ENCODE peak calls at places on chromosomes 1 and 21, in four cellular contexts. W is HEK293T, F is HepG2, K is K562. P is an unnamed sample.

GRCh38 chr1:198556969-198557368 is 16.5 kb upstream of the ATP6V1G3 start:
- DNase-seq in W (no peak), F (no peak), K (peak), P (peak)

GRCh38 chr1:168234846-168235547 is 9.2 kb downstream of the SFT2D2 start:
- DNase-seq in W (peak), F (peak), K (peak), P (no peak)

GRCh38 chr1:99700020-99700419 is 54.1 kb downstream of the PALMD start:
- DNase-seq in W (no peak), F (no peak), K (no peak), P (no peak)

GRCh38 chr1:152035406-152036315 is 1.1 kb downstream of the S100A11 start:
- DNase-seq in W (peak), F (no peak), K (peak), P (no peak)

GRCh38 chr1:45669379-45669778 is 17.0 kb downstream of the GPBP1L1 start:
- DNase-seq in W (no peak), F (no peak), K (no peak), P (no peak)

GRCh38 chr1:162706003-162706402 is 73.7 kb downstream of the DDR2 start:
- DNase-seq in W (no peak), F (no peak), K (no peak), P (no peak)

GRCh38 chr21:44727757-44728156 is 16.4 kb upstream of the TSPEAR start:
- DNase-seq in W (no peak), F (no peak), K (no peak), P (no peak)

GRCh38 chr1:31768407-31768806 is 4.3 kb upstream of the ADGRB2 start:
- DNase-seq in W (no peak), F (no peak), K (no peak), P (no peak)

GRCh38 chr1:230166366-230167132 is 99.5 kb downstream of the GALNT2 start:
- DNase-seq in W (no peak), F (no peak), K (no peak), P (no peak)

GRCh38 chr1:207814469-207814868 is 62.6 kb downstream of the CD46 start:
- DNase-seq in W (no peak), F (no peak), K (no peak), P (no peak)

GRCh38 chr1:32014937-32015363 is 1.3 kb downstream of the KHDRBS1 start:
- DNase-seq in W (no peak), F (no peak), K (no peak), P (no peak)

GRCh38 chr1:145823565-145824498 is at the start of the genes POLR3C and RNF115:
- DNase-seq in W (peak), F (peak), K (peak), P (peak)

GRCh38 chr21:34054259-34054658 is 19.1 kb upstream of the MRPS6 start:
- DNase-seq in W (no peak), F (no peak), K (no peak), P (no peak)

GRCh38 chr21:37346841-37347430 is 19.6 kb upstream of the DYRK1A start:
- DNase-seq in W (no peak), F (no peak), K (no peak), P (no peak)

GRCh38 chr1:203291201-203292096 is 13.9 kb upstream of the BTG2 start:
- DNase-seq in W (no peak), F (peak), K (no peak), P (no peak)

GRCh38 chr1:26110731-26111529 is 694 bp upstream of the PDIK1L start:
- DNase-seq in W (peak), F (peak), K (peak), P (no peak)

GRCh38 chr1:53541761-53542550 is 82.8 kb downstream of the DMRTB1 start:
- DNase-seq in W (peak), F (no peak), K (peak), P (no peak)

GRCh38 chr1:182888736-182889531 is 49.8 kb downstream of the DHX9 start:
- DNase-seq in W (no peak), F (no peak), K (peak), P (no peak)

GRCh38 chr1:8987881-8988617 is 38.2 kb downstream of the SLC2A7 start:
- DNase-seq in W (peak), F (no peak), K (peak), P (no peak)

GRCh38 chr1:204572923-204573562 is 56.8 kb downstream of the MDM4 start:
- DNase-seq in W (no peak), F (no peak), K (no peak), P (no peak)

GRCh38 chr21:44957047-44957831 is 17.4 kb downstream of the SLX9 start:
- DNase-seq in W (no peak), F (no peak), K (no peak), P (no peak)

GRCh38 chr1:75165264-75165663 is 31.1 kb downstream of the LHX8 start:
- DNase-seq in W (no peak), F (no peak), K (no peak), P (no peak)

GRCh38 chr1:15345711-15346355 is 63.9 kb upstream of the EFHD2 start:
- DNase-seq in W (no peak), F (no peak), K (peak), P (no peak)

GRCh38 chr1:70436617-70437236 is 25.7 kb downstream of the CTH start:
- DNase-seq in W (no peak), F (no peak), K (no peak), P (no peak)

GRCh38 chr1:21266119-21266774 is 24.0 kb downstream of the ECE1 start:
- DNase-seq in W (no peak), F (peak), K (peak), P (no peak)

GRCh38 chr1:14969006-14969405 is 184.5 kb upstream of the TMEM51 start:
- DNase-seq in W (no peak), F (no peak), K (no peak), P (no peak)

GRCh38 chr1:7611421-7612010 is 159.6 kb upstream of the VAMP3 start:
- DNase-seq in W (no peak), F (no peak), K (no peak), P (no peak)

GRCh38 chr1:30520461-30520860 is 202.9 kb downstream of the MATN1 start:
- DNase-seq in W (no peak), F (no peak), K (no peak), P (no peak)

GRCh38 chr21:41403966-41404365 is 22.1 kb upstream of the MX1 start:
- DNase-seq in W (no peak), F (no peak), K (no peak), P (no peak)

GRCh38 chr1:151324390-151324930 is 2.8 kb downstream of the PI4KB start:
- DNase-seq in W (no peak), F (peak), K (no peak), P (no peak)

GRCh38 chr1:87249803-87250202 is 78.9 kb upstream of the LMO4 start:
- DNase-seq in W (no peak), F (no peak), K (no peak), P (no peak)

GRCh38 chr1:65309317-65310077 is at the start of gene DNAJC6:
- DNase-seq in W (peak), F (peak), K (peak), P (no peak)
- TF ChIP-seq FOXK2 in W (no peak), F (no peak), K (no peak), P (no peak)

GRCh38 chr1:59266180-59266926 is 30.5 kb upstream of the FGGY start:
- DNase-seq in W (no peak), F (no peak), K (no peak), P (peak)

GRCh38 chr1:59261537-59261936 is 35.4 kb upstream of the FGGY start:
- DNase-seq in W (no peak), F (no peak), K (no peak), P (no peak)

GRCh38 chr1:59262631-59263030 is 34.3 kb upstream of the FGGY start:
- DNase-seq in W (no peak), F (no peak), K (no peak), P (no peak)

GRCh38 chr1:59265622-59266021 is 31.3 kb upstream of the FGGY start:
- DNase-seq in W (no peak), F (no peak), K (no peak), P (no peak)

GRCh38 chr1:59263116-59263515 is 33.8 kb upstream of the FGGY start:
- DNase-seq in W (no peak), F (no peak), K (no peak), P (no peak)
- TF ChIP-seq FOXK2 in W (no peak), F (no peak), K (no peak), P (no peak)

GRCh38 chr1:154860154-154860870 is 9.8 kb downstream of the KCNN3 start:
- DNase-seq in W (no peak), F (no peak), K (peak), P (peak)
- TF ChIP-seq FOXK2 in W (no peak), F (no peak), K (no peak), P (no peak)

GRCh38 chr1:110559157-110559556 is 40.2 kb upstream of the KCNA10 start:
- DNase-seq in W (no peak), F (no peak), K (no peak), P (no peak)
- TF ChIP-seq FOXK2 in W (no peak), F (no peak), K (no peak), P (no peak)

DNA sequence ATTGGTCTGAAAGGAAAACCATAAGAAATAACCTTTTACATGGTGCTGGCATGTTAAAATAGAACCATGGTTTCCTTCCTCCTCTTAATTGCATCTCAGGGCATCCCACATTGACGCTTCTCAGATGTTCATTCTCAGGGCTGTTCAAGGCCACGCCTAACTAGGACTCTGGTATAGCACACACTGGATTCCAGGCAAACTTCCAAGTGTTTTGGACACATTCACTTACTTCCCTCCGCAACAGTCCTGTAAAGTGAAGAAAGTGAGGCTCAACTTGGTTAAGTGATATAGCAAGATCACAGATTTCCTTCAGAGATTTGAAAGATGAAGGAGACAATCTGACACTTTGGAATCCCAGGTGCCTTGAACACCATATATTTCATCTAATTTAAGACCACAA is 244.8 kb downstream of the DUSP10 start:
- DNase-seq in W (no peak), F (no peak), K (no peak), P (no peak)
- TF ChIP-seq FOXK2 in W (no peak), F (no peak), K (no peak), P (no peak)

GRCh38 chr1:34908369-34908768 is 21.1 kb downstream of the DLGAP3 start:
- DNase-seq in W (no peak), F (no peak), K (no peak), P (no peak)

GRCh38 chr1:34906225-34906624 is 23.2 kb downstream of the DLGAP3 start:
- DNase-seq in W (no peak), F (no peak), K (no peak), P (no peak)

GRCh38 chr1:34907487-34908090 is 21.9 kb downstream of the DLGAP3 start:
- DNase-seq in W (no peak), F (no peak), K (no peak), P (no peak)

GRCh38 chr1:34905098-34905459 is 24.4 kb downstream of the DLGAP3 start:
- DNase-seq in W (no peak), F (no peak), K (no peak), P (no peak)

GRCh38 chr1:34906756-34907155 is 22.7 kb downstream of the DLGAP3 start:
- DNase-seq in W (no peak), F (no peak), K (no peak), P (no peak)
- TF ChIP-seq FOXK2 in W (no peak), F (no peak), K (no peak), P (no peak)